ENCODE peak calls at places on chromosomes 2 and 18, in eight cellular contexts. B is NCI-H1694 treated with DMSO at 0.1 percent for 48 hours, M is colonic mucosa, D is GM12865, V is retina, U is glomerular endothelial cell, W is SHP77, X is neural progenitor cell. H is an unnamed sample.

GRCh38 chr2:121721926-121722325 is 14.7 kb downstream of the NIFK start:
- DNase-seq in B (no peak), M (no peak), D (no peak), V (no peak), U (no peak), W (no peak), X (no peak), H (no peak)

GRCh38 chr2:238428866-238429265 is 2.1 kb downstream of the ASB1 start:
- DNase-seq in B (no peak), M (no peak), D (no peak), V (no peak), U (no peak), W (no peak), X (no peak), H (no peak)

GRCh38 chr2:18077724-18078123 is 199.3 kb downstream of the KCNS3 start:
- DNase-seq in B (no peak), M (no peak), D (no peak), V (no peak), U (no peak), W (no peak), X (no peak), H (peak; percentile 81)

GRCh38 chr2:101418704-101419663 is 31.7 kb upstream of the CREG2 start:
- DNase-seq in B (peak; percentile 73), M (peak; percentile 68), D (peak; percentile 63), V (peak; percentile 43), U (peak; percentile 64), W (peak; percentile 45), X (peak; percentile 73), H (peak; percentile 77)

GRCh38 chr2:68766378-68766845 is 31.8 kb downstream of the ARHGAP25 start:
- DNase-seq in B (no peak), M (peak; percentile 44), D (peak; percentile 81), V (no peak), U (no peak), W (no peak), X (no peak), H (no peak)

GRCh38 chr2:3305952-3306351 is 71.7 kb downstream of the EIPR1 start:
- DNase-seq in B (no peak), M (peak; percentile 30), D (no peak), V (no peak), U (no peak), W (no peak), X (no peak), H (no peak)

GRCh38 chr2:106159867-106160785 is 34.0 kb downstream of the UXS1 start:
- DNase-seq in B (no peak), M (no peak), D (no peak), V (no peak), U (no peak), W (no peak), X (no peak), H (no peak)

GRCh38 chr2:179669196-179669595 is 192.2 kb downstream of the ZNF385B start:
- DNase-seq in B (no peak), M (no peak), D (no peak), V (no peak), U (no peak), W (no peak), X (no peak), H (no peak)

GRCh38 chr2:237540223-237540775 is 26.1 kb upstream of the PRLH start:
- DNase-seq in B (peak; percentile 10), M (no peak), D (no peak), V (no peak), U (no peak), W (no peak), X (no peak), H (no peak)

GRCh38 chr18:5451871-5452270 is 91.9 kb downstream of the EPB41L3 start:
- DNase-seq in B (no peak), M (no peak), D (no peak), V (no peak), U (no peak), W (no peak), X (no peak), H (no peak)